ENCODE peak calls at places on chromosome 7, in eight cellular contexts. Q, H, O, K, Y, R, L and D are unnamed samples.

GRCh38 chr7:5450549-5451327 is 27.1 kb upstream of the TNRC18 start:
- DNase-seq in Q (peak; percentile 69), H (peak; percentile 58), O (peak; percentile 49), K (peak; percentile 81), Y (peak; percentile 72), R (peak; percentile 94), L (peak; percentile 61), D (peak; percentile 42)

GRCh38 chr7:46220066-46220630 is 299.1 kb upstream of the IGFBP3 start:
- DNase-seq in Q (no peak), H (no peak), O (no peak), K (no peak), Y (no peak), R (no peak), L (no peak), D (peak; percentile 67)

GRCh38 chr7:2972531-2973161 is 71.0 kb downstream of the CARD11 start:
- DNase-seq in Q (no peak), H (no peak), O (no peak), K (peak; percentile 15), Y (no peak), R (no peak), L (no peak), D (no peak)

GRCh38 chr7:2107386-2108085 is 125.2 kb downstream of the MAD1L1 start:
- DNase-seq in Q (no peak), H (no peak), O (no peak), K (no peak), Y (no peak), R (peak; percentile 75), L (no peak), D (no peak)

GRCh38 chr7:99693427-99694200 is 13.8 kb upstream of the CYP3A5 start:
- DNase-seq in Q (no peak), H (no peak), O (peak; percentile 23), K (no peak), Y (no peak), R (no peak), L (no peak), D (peak; percentile 49)

GRCh38 chr7:1385809-1386622 is 73.3 kb downstream of the MICALL2 start:
- DNase-seq in Q (no peak), H (no peak), O (no peak), K (no peak), Y (no peak), R (peak; percentile 57), L (no peak), D (no peak)

GRCh38 chr7:117863618-117864017 is 9.6 kb downstream of the CTTNBP2 start:
- DNase-seq in Q (no peak), H (no peak), O (no peak), K (no peak), Y (no peak), R (no peak), L (no peak), D (no peak)

GRCh38 chr7:77685219-77685618 is 11.0 kb upstream of the RSBN1L start:
- DNase-seq in Q (no peak), H (no peak), O (peak; percentile 26), K (no peak), Y (no peak), R (no peak), L (no peak), D (peak; percentile 67)

GRCh38 chr7:2523941-2524807 is 4.6 kb downstream of the LFNG start:
- DNase-seq in Q (peak; percentile 79), H (peak; percentile 44), O (peak; percentile 95), K (no peak), Y (peak; percentile 87), R (peak; percentile 91), L (peak; percentile 92), D (peak; percentile 98)

GRCh38 chr7:27745064-27745583 is 5.2 kb downstream of the TAX1BP1 start:
- DNase-seq in Q (peak; percentile 72), H (peak; percentile 67), O (no peak), K (no peak), Y (no peak), R (peak; percentile 58), L (no peak), D (peak; percentile 50)

GRCh38 chr7:31850066-31850465 is 163.1 kb downstream of the PPP1R17 start:
- DNase-seq in Q (no peak), H (no peak), O (no peak), K (no peak), Y (no peak), R (no peak), L (no peak), D (no peak)

GRCh38 chr7:105805619-105806018 is 70.8 kb downstream of the ATXN7L1 start:
- DNase-seq in Q (no peak), H (no peak), O (no peak), K (no peak), Y (no peak), R (no peak), L (no peak), D (no peak)

GRCh38 chr7:105808209-105808608 is 68.2 kb downstream of the ATXN7L1 start:
- DNase-seq in Q (no peak), H (no peak), O (no peak), K (no peak), Y (no peak), R (no peak), L (no peak), D (no peak)

GRCh38 chr7:105808703-105809590 is 67.5 kb downstream of the ATXN7L1 start:
- DNase-seq in Q (no peak), H (no peak), O (peak; percentile 71), K (no peak), Y (no peak), R (no peak), L (no peak), D (peak; percentile 73)

GRCh38 chr7:105806592-105807266 is 69.7 kb downstream of the ATXN7L1 start:
- DNase-seq in Q (peak; percentile 75), H (peak; percentile 73), O (peak; percentile 24), K (no peak), Y (no peak), R (no peak), L (no peak), D (peak; percentile 60)

DNA sequence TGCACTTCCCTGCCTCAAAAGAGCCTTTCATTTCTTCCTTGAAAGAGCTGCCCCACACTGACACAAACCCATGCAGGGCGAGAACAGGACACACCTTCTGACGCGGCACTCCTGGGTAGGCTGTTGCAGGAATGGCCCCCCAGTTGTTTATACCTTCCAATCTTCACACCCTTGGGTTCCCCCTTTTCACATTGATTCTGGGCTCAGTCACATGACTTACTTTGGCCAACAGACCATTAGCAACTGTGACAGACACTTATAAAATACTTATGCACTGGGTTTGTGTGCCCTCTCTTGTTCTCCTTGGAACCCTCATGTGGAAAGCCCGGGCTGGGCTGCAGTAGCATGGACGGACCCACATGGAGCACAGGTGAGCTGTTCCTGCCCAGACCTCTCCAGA is 69.0 kb downstream of the ATXN7L1 start:
- DNase-seq in Q (no peak), H (no peak), O (no peak), K (no peak), Y (no peak), R (no peak), L (no peak), D (no peak)
- H3K4me1 ChIP-seq in Q (peaks cover 9% of the 10 kb centered on the region), H (peaks cover 29% of the 10 kb centered on the region), O (peaks cover 17% of the 10 kb centered on the region), K (peaks cover 70% of the 10 kb centered on the region), Y (no peaks in the 10 kb centered on the region), R (peaks cover 31% of the 10 kb centered on the region), L (no peaks in the 10 kb centered on the region), D (peaks cover 3% of the 10 kb centered on the region)

GRCh38 chr7:122307228-122307619 is 2.7 kb upstream of the FEZF1 start:
- DNase-seq in Q (no peak), H (no peak), O (no peak), K (no peak), Y (no peak), R (no peak), L (no peak), D (no peak)

GRCh38 chr7:122306320-122307227 is 2.0 kb upstream of the FEZF1 start:
- DNase-seq in Q (no peak), H (no peak), O (no peak), K (no peak), Y (no peak), R (no peak), L (no peak), D (no peak)

GRCh38 chr7:122304604-122304975 is at the start of gene FEZF1:
- DNase-seq in Q (no peak), H (no peak), O (no peak), K (no peak), Y (no peak), R (no peak), L (no peak), D (no peak)

GRCh38 chr7:122304996-122305421 is 459 bp upstream of the FEZF1 start:
- DNase-seq in Q (peak; percentile 64), H (no peak), O (no peak), K (no peak), Y (no peak), R (no peak), L (no peak), D (no peak)

GRCh38 chr7:122305475-122306319 is 1.1 kb upstream of the FEZF1 start:
- DNase-seq in Q (no peak), H (no peak), O (no peak), K (no peak), Y (no peak), R (no peak), L (no peak), D (no peak)
- H3K9me3 ChIP-seq in Q (peaks cover 6% of the 10 kb centered on the region), H (no peaks in the 10 kb centered on the region), O (no peaks in the 10 kb centered on the region), K (no peaks in the 10 kb centered on the region), Y (no peaks in the 10 kb centered on the region), R (no peaks in the 10 kb centered on the region), L (no peaks in the 10 kb centered on the region), D (no peaks in the 10 kb centered on the region)

DNA sequence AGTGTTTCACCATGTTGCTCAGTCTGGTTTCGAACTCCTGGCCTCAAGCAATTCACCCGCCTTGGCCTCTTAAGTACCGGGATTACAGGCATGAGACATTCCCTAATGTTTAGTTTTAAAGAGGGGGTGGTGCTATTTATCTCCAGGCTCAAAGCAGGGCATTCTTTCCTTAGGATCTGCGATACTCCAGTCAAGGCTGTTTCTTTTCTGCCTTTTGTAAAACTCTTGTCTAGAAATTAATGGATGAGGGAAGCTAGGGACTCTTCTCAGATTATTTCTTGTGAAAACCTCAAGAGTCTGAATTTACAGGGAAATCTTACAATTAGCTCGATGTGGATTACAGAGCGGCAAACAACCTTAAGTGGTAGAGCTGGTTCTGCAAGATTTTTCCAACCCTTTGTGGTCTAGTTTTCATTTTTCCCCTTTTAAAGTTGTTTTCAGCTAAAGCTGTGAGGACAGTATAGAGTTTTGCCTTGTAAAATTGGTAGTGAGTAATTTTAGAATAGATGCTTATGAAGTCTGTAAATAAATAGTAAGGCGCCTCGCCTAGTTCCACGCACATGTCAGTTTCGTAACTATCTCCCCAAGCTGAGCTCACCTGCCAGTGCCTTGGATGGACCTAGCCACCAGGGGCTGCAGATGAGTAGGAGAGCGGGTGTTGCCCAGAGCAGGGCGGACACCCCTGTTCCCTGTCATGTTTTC is 53.1 kb downstream of the CUX1 start:
- DNase-seq in Q (no peak), H (peak; percentile 32), O (peak; percentile 55), K (no peak), Y (no peak), R (peak; percentile 54), L (no peak), D (peak; percentile 36)
- H3K4me1 ChIP-seq in Q (peaks cover 4% of the 10 kb centered on the region), H (peaks cover 64% of the 10 kb centered on the region), O (peaks cover 24% of the 10 kb centered on the region), K (peaks cover 60% of the 10 kb centered on the region), Y (peaks cover 56% of the 10 kb centered on the region), R (peaks cover 20% of the 10 kb centered on the region), L (peaks cover 10% of the 10 kb centered on the region), D (peaks cover 3% of the 10 kb centered on the region)

DNA sequence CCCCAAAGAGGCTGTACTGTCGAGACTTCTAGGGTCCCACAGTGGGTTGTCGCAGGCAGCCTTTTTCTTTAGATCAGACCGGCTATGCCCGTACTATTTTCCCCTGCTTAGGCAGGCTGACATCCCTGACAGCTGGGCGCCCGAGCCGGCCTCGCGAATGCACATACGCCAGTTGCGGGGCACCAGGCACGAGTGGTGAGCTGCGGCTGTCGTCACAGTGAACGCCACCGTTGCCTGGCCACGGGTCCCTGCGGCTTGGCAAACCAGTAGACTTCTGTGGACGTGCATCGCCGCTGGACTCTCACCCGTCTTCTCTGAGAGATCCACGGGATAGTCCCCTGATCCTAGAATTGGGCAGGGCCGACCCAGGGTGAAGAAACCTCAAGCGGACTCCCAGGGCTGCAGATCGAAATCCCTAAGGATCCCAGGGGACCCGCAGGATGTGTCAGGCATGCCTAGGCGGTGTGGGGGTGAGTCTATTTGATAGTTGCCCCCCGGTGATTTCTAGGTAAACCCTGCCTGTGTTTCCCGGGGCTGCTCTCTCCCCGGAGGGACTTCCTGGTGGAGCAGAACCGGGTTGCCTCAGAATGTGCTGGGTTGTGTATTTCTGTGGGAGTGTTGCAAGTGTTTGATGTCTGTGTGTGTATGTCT is 33.0 kb upstream of the ZNF273 start:
- DNase-seq in Q (no peak), H (no peak), O (no peak), K (no peak), Y (no peak), R (peak; percentile 36), L (no peak), D (no peak)
- H3K9me3 ChIP-seq in Q (peaks cover 2% of the 10 kb centered on the region), H (no peaks in the 10 kb centered on the region), O (no peaks in the 10 kb centered on the region), K (no peaks in the 10 kb centered on the region), Y (no peaks in the 10 kb centered on the region), R (no peaks in the 10 kb centered on the region), L (no peaks in the 10 kb centered on the region), D (no peaks in the 10 kb centered on the region)